ENCODE peak calls at places on chromosomes 4 and X, in nine cellular contexts. One of them, this sample, is unnamed.

GRCh38 chrX:101377542-101377941 is 8.4 kb downstream of the BTK start:
- DNase-seq in psoas muscle: no peak
- DNase-seq in BJ: no peak
- DNase-seq in foreskin fibroblast: no peak
- DNase-seq in lower lobe of right lung: no peak
- DNase-seq in GM12865: no peak
- DNase-seq in coronary artery: no peak
- DNase-seq in tibial nerve: no peak
- DNase-seq in AG04449: no peak
- DNase-seq in this sample: no peak

GRCh38 chr4:165974647-165975335 is 101.8 kb downstream of the TLL1 start:
- DNase-seq in psoas muscle: no peak
- DNase-seq in GM12865: no peak
- DNase-seq in AG04449: no peak
- DNase-seq in foreskin fibroblast: no peak
- DNase-seq in BJ: no peak
- DNase-seq in tibial nerve: no peak
- DNase-seq in coronary artery: no peak
- DNase-seq in lower lobe of right lung: no peak
- DNase-seq in this sample: no peak

GRCh38 chrX:19752043-19752442 is 135.4 kb downstream of the SH3KBP1 start:
- DNase-seq in AG04449: no peak
- DNase-seq in GM12865: no peak
- DNase-seq in tibial nerve: no peak
- DNase-seq in coronary artery: no peak
- DNase-seq in foreskin fibroblast: no peak
- DNase-seq in psoas muscle: no peak
- DNase-seq in BJ: no peak
- DNase-seq in lower lobe of right lung: no peak
- DNase-seq in this sample: no peak

GRCh38 chrX:69153060-69153730 is 12.1 kb downstream of the PJA1 start:
- DNase-seq in foreskin fibroblast: no peak
- DNase-seq in AG04449: no peak
- DNase-seq in coronary artery: peak; percentile 71
- DNase-seq in GM12865: no peak
- DNase-seq in BJ: no peak
- DNase-seq in psoas muscle: no peak
- DNase-seq in lower lobe of right lung: no peak
- DNase-seq in tibial nerve: peak; percentile 45
- DNase-seq in this sample: no peak

GRCh38 chrX:20456971-20457370 is 190.3 kb upstream of the RPS6KA3 start:
- DNase-seq in tibial nerve: no peak
- DNase-seq in foreskin fibroblast: no peak
- DNase-seq in GM12865: no peak
- DNase-seq in AG04449: no peak
- DNase-seq in coronary artery: no peak
- DNase-seq in BJ: no peak
- DNase-seq in psoas muscle: no peak
- DNase-seq in lower lobe of right lung: no peak
- DNase-seq in this sample: no peak

GRCh38 chr4:26320159-26320452 is 708 bp upstream of the RBPJ start:
- DNase-seq in GM12865: peak; percentile 81
- DNase-seq in BJ: no peak
- DNase-seq in foreskin fibroblast: no peak
- DNase-seq in tibial nerve: no peak
- DNase-seq in AG04449: no peak
- DNase-seq in coronary artery: no peak
- DNase-seq in psoas muscle: no peak
- DNase-seq in lower lobe of right lung: no peak
- DNase-seq in this sample: peak; percentile 76

GRCh38 chr4:29805871-29806480 is 914.2 kb upstream of the PCDH7 start:
- DNase-seq in coronary artery: no peak
- DNase-seq in GM12865: no peak
- DNase-seq in AG04449: no peak
- DNase-seq in tibial nerve: no peak
- DNase-seq in BJ: no peak
- DNase-seq in lower lobe of right lung: no peak
- DNase-seq in psoas muscle: no peak
- DNase-seq in foreskin fibroblast: no peak
- DNase-seq in this sample: no peak

GRCh38 chrX:111151764-111152163 is 55.8 kb downstream of the PAK3 start:
- DNase-seq in psoas muscle: no peak
- DNase-seq in BJ: no peak
- DNase-seq in GM12865: no peak
- DNase-seq in tibial nerve: no peak
- DNase-seq in AG04449: no peak
- DNase-seq in foreskin fibroblast: no peak
- DNase-seq in lower lobe of right lung: no peak
- DNase-seq in coronary artery: no peak
- DNase-seq in this sample: no peak

GRCh38 chr4:75340561-75340960 is 173.6 kb downstream of the RCHY1 start:
- DNase-seq in tibial nerve: no peak
- DNase-seq in psoas muscle: no peak
- DNase-seq in lower lobe of right lung: no peak
- DNase-seq in BJ: no peak
- DNase-seq in coronary artery: no peak
- DNase-seq in foreskin fibroblast: no peak
- DNase-seq in AG04449: no peak
- DNase-seq in GM12865: no peak
- DNase-seq in this sample: no peak

GRCh38 chr4:148649669-148650331 is 207.6 kb upstream of the NR3C2 start:
- DNase-seq in GM12865: no peak
- DNase-seq in foreskin fibroblast: no peak
- DNase-seq in BJ: no peak
- DNase-seq in AG04449: no peak
- DNase-seq in psoas muscle: no peak
- DNase-seq in coronary artery: no peak
- DNase-seq in tibial nerve: no peak
- DNase-seq in lower lobe of right lung: no peak
- DNase-seq in this sample: no peak

GRCh38 chrX:44494357-44494756 is 48.3 kb downstream of the FUNDC1 start:
- DNase-seq in BJ: no peak
- DNase-seq in lower lobe of right lung: no peak
- DNase-seq in AG04449: no peak
- DNase-seq in foreskin fibroblast: no peak
- DNase-seq in tibial nerve: no peak
- DNase-seq in psoas muscle: no peak
- DNase-seq in GM12865: no peak
- DNase-seq in coronary artery: no peak
- DNase-seq in this sample: no peak

GRCh38 chr4:5374994-5375393 is 323.7 kb downstream of the STK32B start:
- DNase-seq in psoas muscle: no peak
- DNase-seq in AG04449: no peak
- DNase-seq in foreskin fibroblast: no peak
- DNase-seq in coronary artery: peak; percentile 12
- DNase-seq in BJ: no peak
- DNase-seq in lower lobe of right lung: no peak
- DNase-seq in GM12865: no peak
- DNase-seq in tibial nerve: no peak
- DNase-seq in this sample: no peak

GRCh38 chr4:5374577-5374976 is 323.3 kb downstream of the STK32B start:
- DNase-seq in GM12865: no peak
- DNase-seq in BJ: no peak
- DNase-seq in foreskin fibroblast: no peak
- DNase-seq in psoas muscle: no peak
- DNase-seq in lower lobe of right lung: no peak
- DNase-seq in AG04449: no peak
- DNase-seq in tibial nerve: no peak
- DNase-seq in coronary artery: peak; percentile 31
- DNase-seq in this sample: no peak

GRCh38 chr4:5381981-5382441 is 326.3 kb downstream of the EVC2 start:
- DNase-seq in tibial nerve: no peak
- DNase-seq in GM12865: no peak
- DNase-seq in lower lobe of right lung: no peak
- DNase-seq in coronary artery: no peak
- DNase-seq in foreskin fibroblast: no peak
- DNase-seq in psoas muscle: no peak
- DNase-seq in AG04449: peak; percentile 63
- DNase-seq in BJ: peak; percentile 66
- DNase-seq in this sample: no peak

GRCh38 chr4:5376015-5376414 is 324.7 kb downstream of the STK32B start:
- DNase-seq in foreskin fibroblast: no peak
- DNase-seq in coronary artery: no peak
- DNase-seq in lower lobe of right lung: no peak
- DNase-seq in AG04449: no peak
- DNase-seq in tibial nerve: no peak
- DNase-seq in BJ: no peak
- DNase-seq in psoas muscle: no peak
- DNase-seq in GM12865: no peak
- DNase-seq in this sample: no peak

GRCh38 chr4:5378002-5378401 is 326.7 kb downstream of the STK32B start:
- DNase-seq in BJ: no peak
- DNase-seq in lower lobe of right lung: no peak
- DNase-seq in tibial nerve: no peak
- DNase-seq in psoas muscle: no peak
- DNase-seq in coronary artery: no peak
- DNase-seq in GM12865: peak; percentile 10
- DNase-seq in AG04449: no peak
- DNase-seq in foreskin fibroblast: no peak
- DNase-seq in this sample: no peak
- TF ChIP-seq CTCF in BJ: peak; percentile 44
- TF ChIP-seq CTCF in lower lobe of right lung: no peak
- TF ChIP-seq CTCF in tibial nerve: peak; percentile 10
- TF ChIP-seq CTCF in psoas muscle: no peak
- TF ChIP-seq CTCF in coronary artery: no peak
- TF ChIP-seq CTCF in GM12865: peak; percentile 8
- TF ChIP-seq CTCF in AG04449: peak; percentile 20
- TF ChIP-seq CTCF in foreskin fibroblast: peak; percentile 18
- TF ChIP-seq CTCF in this sample: no peak

GRCh38 chr4:5712931-5713330 is 1.9 kb downstream of the EVC start:
- DNase-seq in psoas muscle: no peak
- DNase-seq in AG04449: no peak
- DNase-seq in foreskin fibroblast: no peak
- DNase-seq in BJ: no peak
- DNase-seq in tibial nerve: no peak
- DNase-seq in coronary artery: no peak
- DNase-seq in lower lobe of right lung: no peak
- DNase-seq in GM12865: no peak
- DNase-seq in this sample: no peak

GRCh38 chr4:5710065-5710961 is 688 bp upstream of the EVC start:
- DNase-seq in BJ: no peak
- DNase-seq in coronary artery: no peak
- DNase-seq in GM12865: no peak
- DNase-seq in psoas muscle: no peak
- DNase-seq in foreskin fibroblast: no peak
- DNase-seq in lower lobe of right lung: no peak
- DNase-seq in tibial nerve: no peak
- DNase-seq in AG04449: no peak
- DNase-seq in this sample: no peak

GRCh38 chr4:5712517-5712916 is 1.5 kb downstream of the EVC start:
- DNase-seq in lower lobe of right lung: no peak
- DNase-seq in tibial nerve: no peak
- DNase-seq in BJ: no peak
- DNase-seq in psoas muscle: no peak
- DNase-seq in GM12865: peak; percentile 70
- DNase-seq in coronary artery: no peak
- DNase-seq in AG04449: no peak
- DNase-seq in foreskin fibroblast: peak; percentile 38
- DNase-seq in this sample: no peak

GRCh38 chr4:5710962-5711478 is at the start of gene EVC:
- DNase-seq in lower lobe of right lung: peak; percentile 81
- DNase-seq in psoas muscle: peak; percentile 81
- DNase-seq in foreskin fibroblast: peak; percentile 84
- DNase-seq in tibial nerve: peak; percentile 69
- DNase-seq in coronary artery: peak; percentile 87
- DNase-seq in BJ: no peak
- DNase-seq in GM12865: no peak
- DNase-seq in AG04449: no peak
- DNase-seq in this sample: no peak

GRCh38 chr4:5711479-5712184 is 631 bp downstream of the EVC start:
- DNase-seq in tibial nerve: no peak
- DNase-seq in AG04449: no peak
- DNase-seq in foreskin fibroblast: peak; percentile 26
- DNase-seq in lower lobe of right lung: peak; percentile 52
- DNase-seq in BJ: no peak
- DNase-seq in psoas muscle: peak; percentile 43
- DNase-seq in coronary artery: no peak
- DNase-seq in GM12865: no peak
- DNase-seq in this sample: no peak
- TF ChIP-seq CTCF in tibial nerve: no peak
- TF ChIP-seq CTCF in AG04449: no peak
- TF ChIP-seq CTCF in foreskin fibroblast: no peak
- TF ChIP-seq CTCF in lower lobe of right lung: no peak
- TF ChIP-seq CTCF in BJ: no peak
- TF ChIP-seq CTCF in psoas muscle: no peak
- TF ChIP-seq CTCF in coronary artery: no peak
- TF ChIP-seq CTCF in GM12865: no peak
- TF ChIP-seq CTCF in this sample: no peak

GRCh38 chr4:171785392-171785791 is 27.8 kb upstream of the GALNTL6 start:
- DNase-seq in coronary artery: no peak
- DNase-seq in GM12865: peak; percentile 6
- DNase-seq in lower lobe of right lung: no peak
- DNase-seq in foreskin fibroblast: no peak
- DNase-seq in AG04449: no peak
- DNase-seq in psoas muscle: no peak
- DNase-seq in tibial nerve: no peak
- DNase-seq in BJ: no peak
- DNase-seq in this sample: no peak
- TF ChIP-seq CTCF in coronary artery: no peak
- TF ChIP-seq CTCF in GM12865: no peak
- TF ChIP-seq CTCF in lower lobe of right lung: no peak
- TF ChIP-seq CTCF in foreskin fibroblast: no peak
- TF ChIP-seq CTCF in AG04449: no peak
- TF ChIP-seq CTCF in psoas muscle: no peak
- TF ChIP-seq CTCF in tibial nerve: no peak
- TF ChIP-seq CTCF in BJ: no peak
- TF ChIP-seq CTCF in this sample: no peak

DNA sequence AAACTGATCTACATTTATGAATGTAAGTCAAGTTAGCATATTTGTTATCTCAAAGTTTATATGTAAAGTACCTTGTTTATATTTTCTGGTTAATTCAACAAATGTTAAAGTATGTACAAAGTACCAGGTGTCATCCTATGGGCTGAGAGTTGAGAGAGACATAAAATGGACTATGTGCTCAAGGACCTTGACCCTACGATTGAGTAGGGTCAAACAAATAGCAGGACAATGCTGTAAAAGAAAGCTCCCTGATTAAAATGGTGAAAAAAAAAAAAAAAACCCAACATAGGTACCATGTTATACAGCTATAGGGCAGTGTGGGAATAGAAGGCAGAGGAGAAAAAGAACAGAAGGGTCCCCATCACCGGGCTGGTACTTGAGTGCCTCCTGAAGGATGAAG is 123.4 kb downstream of the CDS1 start:
- DNase-seq in coronary artery: no peak
- DNase-seq in BJ: no peak
- DNase-seq in psoas muscle: no peak
- DNase-seq in AG04449: no peak
- DNase-seq in GM12865: no peak
- DNase-seq in tibial nerve: no peak
- DNase-seq in foreskin fibroblast: no peak
- DNase-seq in lower lobe of right lung: no peak
- DNase-seq in this sample: no peak
- TF ChIP-seq CTCF in coronary artery: no peak
- TF ChIP-seq CTCF in BJ: no peak
- TF ChIP-seq CTCF in psoas muscle: no peak
- TF ChIP-seq CTCF in AG04449: no peak
- TF ChIP-seq CTCF in GM12865: no peak
- TF ChIP-seq CTCF in tibial nerve: no peak
- TF ChIP-seq CTCF in foreskin fibroblast: no peak
- TF ChIP-seq CTCF in lower lobe of right lung: no peak
- TF ChIP-seq CTCF in this sample: no peak

This sample was measured in GM13976.